ENCODE peak calls at places on chromosomes 16 and 17, in five cellular contexts. D is body of pancreas, W is HCT116, G is stomach, Z is Peyer's patch. L is an unnamed sample.

GRCh38 chr16:14449790-14450463 is 180.1 kb downstream of the PARN start:
- DNase-seq in W (no peak), Z (no peak), G (no peak), D (no peak), L (no peak)

GRCh38 chr17:77692571-77693161 is 265.8 kb upstream of the TNRC6C start:
- DNase-seq in W (no peak), G (no peak), Z (no peak), D (no peak), L (no peak)

GRCh38 chr17:41494524-41494923 is 4.8 kb upstream of the KRT36 start:
- DNase-seq in D (no peak), Z (no peak), W (no peak), G (no peak), L (no peak)

GRCh38 chr16:67538666-67539101 is 10.1 kb downstream of the RIPOR1 start:
- DNase-seq in Z (no peak), W (no peak), D (no peak), G (peak; percentile 37), L (no peak)

GRCh38 chr17:74780443-74781238 is 4.5 kb upstream of the NAT9 start:
- DNase-seq in D (no peak), W (peak; percentile 61), G (no peak), Z (peak; percentile 36), L (no peak)

GRCh38 chr17:42781639-42782401 is 1.4 kb downstream of the WNK4 start:
- DNase-seq in W (no peak), D (no peak), G (peak; percentile 45), Z (no peak), L (no peak)

GRCh38 chr17:70343134-70343533 is 173.8 kb downstream of the KCNJ2 start:
- DNase-seq in W (no peak), D (no peak), Z (no peak), G (no peak), L (no peak)

GRCh38 chr17:27091043-27091497 is 202.8 kb upstream of the WSB1 start:
- DNase-seq in Z (no peak), D (no peak), W (no peak), G (no peak), L (no peak)

GRCh38 chr16:75043175-75043937 is 44.5 kb downstream of the ZNRF1 start:
- DNase-seq in D (no peak), W (no peak), Z (no peak), G (no peak), L (no peak)

GRCh38 chr16:50592996-50593395 is 44.8 kb downstream of the NKD1 start:
- DNase-seq in W (no peak), Z (no peak), D (no peak), G (no peak), L (no peak)

GRCh38 chr17:3528604-3529511 is 28.8 kb downstream of the TRPV3 start:
- DNase-seq in W (no peak), Z (no peak), G (no peak), D (no peak), L (no peak)

GRCh38 chr16:30069575-30070462 is 4.3 kb downstream of the ALDOA start:
- DNase-seq in Z (no peak), D (no peak), W (no peak), G (no peak), L (peak; percentile 50)

GRCh38 chr17:74868908-74869255 is 3.9 kb downstream of the FDXR start:
- DNase-seq in W (no peak), Z (no peak), D (no peak), G (no peak), L (no peak)

GRCh38 chr16:67758006-67758405 is 38.9 kb upstream of the GFOD2 start:
- DNase-seq in D (no peak), Z (no peak), W (no peak), G (no peak), L (no peak)

DNA sequence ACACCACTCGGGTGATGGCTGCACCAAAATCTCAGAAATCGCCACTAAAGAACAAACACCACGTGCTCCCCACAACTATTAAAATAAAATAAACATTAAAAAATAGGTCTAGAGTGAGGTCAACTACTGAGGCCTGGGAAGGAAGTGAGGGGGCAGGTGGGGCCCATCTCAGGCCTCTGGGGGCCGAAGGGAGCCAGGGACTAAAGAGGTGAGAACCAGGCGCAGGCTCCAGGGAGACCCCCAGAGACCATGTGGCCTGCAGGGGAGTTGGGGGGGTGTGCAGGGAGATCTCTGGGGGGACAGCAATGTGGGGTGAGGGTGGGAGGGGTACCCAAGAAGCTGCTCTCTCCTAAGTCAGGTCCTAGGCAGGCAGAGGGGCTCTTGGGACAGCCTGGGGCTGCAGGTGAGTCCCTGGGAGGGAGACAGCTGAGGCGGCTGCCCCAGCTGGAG is 111.3 kb upstream of the SMURF2 start:
- DNase-seq in D (no peak), W (no peak), G (no peak), Z (no peak), L (no peak)
- H3K4me3 ChIP-seq in D (no peak overlapping the region), W (peak overlapping the region; percentile 80), G (peak overlapping the region; percentile 24), Z (no peak overlapping the region), L (no peak overlapping the region)

DNA sequence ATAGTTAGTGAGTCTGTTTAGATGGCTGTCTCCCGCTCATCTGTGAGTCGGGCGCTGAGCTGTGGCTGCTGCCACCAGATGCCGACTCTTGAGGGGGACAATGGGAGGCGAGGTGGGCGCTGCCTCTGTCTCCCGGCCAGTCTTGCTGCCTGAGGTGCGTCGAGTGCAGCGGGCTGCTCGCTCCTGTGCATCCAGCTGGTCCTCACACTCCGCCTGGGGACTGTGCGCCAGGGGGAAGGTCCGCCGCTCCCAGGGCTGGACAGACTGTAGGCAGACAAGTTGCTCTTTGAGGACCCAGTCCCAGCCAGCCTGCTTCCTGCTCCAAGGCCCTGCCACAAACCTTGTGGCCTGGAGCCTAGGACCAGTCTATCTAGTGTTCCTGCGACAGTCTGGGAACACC is 32.4 kb downstream of the STH start:
- DNase-seq in Z (no peak), W (no peak), D (no peak), G (no peak), L (no peak)
- TF ChIP-seq POLR2A in Z (no peak), W (no peak), D (no peak), G (no peak), L (no peak)

DNA sequence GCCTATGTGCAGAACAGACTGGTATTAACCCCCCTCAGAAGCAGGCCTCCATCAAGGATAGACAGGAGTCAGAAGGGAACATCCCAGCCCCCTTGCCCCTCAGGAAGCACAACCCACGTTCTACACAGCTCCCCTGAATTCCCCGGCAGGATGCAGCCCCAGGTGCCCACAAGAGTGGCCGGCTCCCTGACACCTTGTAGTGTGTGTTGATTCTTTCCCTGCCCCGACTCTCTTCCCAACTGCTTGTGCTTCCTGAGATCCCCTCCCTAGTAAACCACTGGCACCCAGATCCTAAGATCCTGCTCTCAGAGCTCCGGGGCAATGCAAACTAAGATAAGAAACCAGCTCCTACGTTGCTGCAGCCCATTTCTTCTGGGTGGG is 34.8 kb upstream of the LITAF start:
- DNase-seq in D (no peak), Z (no peak), W (no peak), G (no peak), L (no peak)
- H3K4me3 ChIP-seq in D (no peak overlapping the region), Z (no peak overlapping the region), W (no peak overlapping the region), G (peak overlapping the region; percentile 23), L (peak overlapping the region; percentile 0)

GRCh38 chr16:18784917-18785623 is 5.1 kb downstream of the RPS15A start:
- DNase-seq in Z (no peak), W (no peak), D (no peak), G (no peak), L (no peak)

GRCh38 chr16:18783430-18784341 is 6.4 kb downstream of the RPS15A start:
- DNase-seq in G (no peak), Z (no peak), W (no peak), D (peak; percentile 28), L (no peak)

GRCh38 chr16:18782697-18783429 is 7.3 kb downstream of the RPS15A start:
- DNase-seq in D (no peak), W (no peak), G (no peak), Z (no peak), L (no peak)
- TF ChIP-seq POLR2A in D (no peak), W (no peak), G (no peak), Z (no peak), L (no peak)